ENCODE peak calls at places on chromosomes 1 and 21, in six cellular contexts. J, F, V, L, O and T are unnamed samples.

GRCh38 chr1:170530972-170531757 is 801 bp upstream of the GORAB start:
- DNase-seq in J (no peak), F (peak; percentile 64), V (no peak), L (no peak), O (no peak), T (no peak)

GRCh38 chr1:18949689-18950414 is 6.6 kb downstream of the IFFO2 start:
- DNase-seq in J (peak; percentile 72), F (peak; percentile 85), V (no peak), L (no peak), O (no peak), T (peak; percentile 56)

GRCh38 chr1:9313576-9313975 is 20.9 kb downstream of the SPSB1 start:
- DNase-seq in J (no peak), F (no peak), V (no peak), L (peak; percentile 90), O (no peak), T (no peak)

GRCh38 chr1:31306278-31306677 is 9.4 kb downstream of the ZCCHC17 start:
- DNase-seq in J (peak; percentile 93), F (no peak), V (peak; percentile 74), L (no peak), O (peak; percentile 91), T (peak; percentile 94)

GRCh38 chr1:8070381-8070811 is 44.3 kb upstream of the ERRFI1 start:
- DNase-seq in J (peak; percentile 27), F (no peak), V (no peak), L (peak; percentile 82), O (no peak), T (no peak)

GRCh38 chr1:182062223-182062622 is 711 bp upstream of the ZNF648 start:
- DNase-seq in J (no peak), F (no peak), V (no peak), L (no peak), O (no peak), T (no peak)

GRCh38 chr1:156623946-156624813 is 5.0 kb downstream of the HAPLN2 start:
- DNase-seq in J (peak; percentile 28), F (peak; percentile 70), V (no peak), L (peak; percentile 24), O (no peak), T (no peak)

GRCh38 chr1:8663915-8664331 is 153.5 kb downstream of the RERE start:
- DNase-seq in J (no peak), F (peak; percentile 73), V (no peak), L (peak; percentile 20), O (no peak), T (no peak)

GRCh38 chr1:178220094-178220493 is 126.2 kb downstream of the RASAL2 start:
- DNase-seq in J (peak; percentile 22), F (no peak), V (no peak), L (no peak), O (peak; percentile 49), T (peak; percentile 19)

GRCh38 chr1:150577557-150578277 is 1.7 kb downstream of the MCL1 start:
- DNase-seq in J (peak; percentile 34), F (no peak), V (no peak), L (no peak), O (no peak), T (no peak)

GRCh38 chr1:151003175-151003574 is 3.5 kb downstream of the MINDY1 start:
- DNase-seq in J (no peak), F (no peak), V (no peak), L (no peak), O (no peak), T (no peak)

GRCh38 chr1:83098791-83099190 is 900.1 kb downstream of the TTLL7 start:
- DNase-seq in J (no peak), F (no peak), V (no peak), L (no peak), O (no peak), T (no peak)

GRCh38 chr1:211469938-211470529 is 21.9 kb downstream of the RD3 start:
- DNase-seq in J (peak; percentile 60), F (peak; percentile 95), V (peak; percentile 37), L (peak; percentile 90), O (peak; percentile 50), T (peak; percentile 57)

GRCh38 chr1:233885196-233886028 is 19.1 kb upstream of the SLC35F3 start:
- DNase-seq in J (peak; percentile 78), F (no peak), V (no peak), L (no peak), O (no peak), T (no peak)

DNA sequence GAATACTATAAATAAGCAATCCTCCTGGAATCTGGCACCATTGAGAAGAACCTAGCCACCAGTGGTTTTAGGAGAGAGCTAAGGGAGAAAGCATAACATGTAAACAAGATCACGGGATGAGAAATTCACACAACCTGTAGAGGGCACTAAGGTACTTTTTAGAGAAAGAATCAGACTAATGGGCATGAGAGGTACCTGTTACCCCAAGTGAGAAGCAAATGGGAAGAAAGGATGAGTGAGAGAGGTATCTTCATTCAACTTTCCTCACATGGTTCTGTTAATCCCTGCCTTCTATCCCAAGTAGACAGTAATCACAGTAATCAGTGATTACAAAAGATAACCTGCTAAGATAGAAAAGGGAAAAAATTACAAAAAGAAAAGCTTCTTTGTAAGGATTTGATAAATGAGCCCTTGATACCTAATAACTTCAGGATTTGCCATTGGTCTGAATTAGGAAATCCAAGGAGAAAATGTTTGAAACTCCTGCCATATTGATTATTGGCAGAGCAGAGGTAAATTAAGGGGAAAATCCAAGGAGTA is 251.1 kb upstream of the ADGRL2 start:
- DNase-seq in J (peak; percentile 35), F (no peak), V (peak; percentile 11), L (no peak), O (peak; percentile 21), T (peak; percentile 46)
- TF ChIP-seq CTCF in J (peak; percentile 43), F (peak; percentile 41), V (peak; percentile 60), L (peak; percentile 24), O (peak; percentile 63), T (peak; percentile 79)

GRCh38 chr1:202276920-202277319 is 64.8 kb downstream of the UBE2T start:
- DNase-seq in J (no peak), F (peak; percentile 10), V (no peak), L (no peak), O (no peak), T (no peak)

GRCh38 chr1:202276081-202276715 is 65.5 kb downstream of the UBE2T start:
- DNase-seq in J (no peak), F (peak; percentile 31), V (no peak), L (no peak), O (no peak), T (no peak)

GRCh38 chr1:202275061-202275770 is 66.5 kb downstream of the UBE2T start:
- DNase-seq in J (no peak), F (peak; percentile 17), V (no peak), L (no peak), O (no peak), T (no peak)

GRCh38 chr1:202272446-202272845 is 69.3 kb downstream of the UBE2T start:
- DNase-seq in J (no peak), F (peak; percentile 28), V (no peak), L (no peak), O (no peak), T (no peak)

DNA sequence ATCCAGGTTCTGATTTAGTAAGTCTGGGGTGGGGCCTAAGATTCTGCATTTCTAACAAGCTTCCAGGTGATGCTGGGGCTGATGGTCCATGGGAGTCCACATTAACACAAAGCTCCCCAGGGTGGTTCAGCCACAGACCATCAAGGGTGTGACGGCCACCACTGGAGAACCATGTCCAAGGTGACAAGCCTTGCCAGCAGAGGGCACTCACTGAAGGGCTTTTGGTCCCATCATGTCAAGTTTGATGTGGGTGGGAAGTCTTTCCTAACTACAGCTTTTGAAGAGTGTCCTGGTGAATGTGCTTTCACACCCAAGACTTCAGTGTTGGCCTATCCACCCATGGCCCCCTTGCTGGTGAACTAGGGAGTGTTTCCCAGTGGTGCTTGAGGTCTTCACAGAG is 67.1 kb downstream of the UBE2T start:
- DNase-seq in J (no peak), F (peak; percentile 65), V (no peak), L (no peak), O (no peak), T (no peak)
- TF ChIP-seq CTCF in J (peak; percentile 31), F (peak; percentile 50), V (peak; percentile 48), L (no peak), O (peak; percentile 57), T (peak; percentile 80)

DNA sequence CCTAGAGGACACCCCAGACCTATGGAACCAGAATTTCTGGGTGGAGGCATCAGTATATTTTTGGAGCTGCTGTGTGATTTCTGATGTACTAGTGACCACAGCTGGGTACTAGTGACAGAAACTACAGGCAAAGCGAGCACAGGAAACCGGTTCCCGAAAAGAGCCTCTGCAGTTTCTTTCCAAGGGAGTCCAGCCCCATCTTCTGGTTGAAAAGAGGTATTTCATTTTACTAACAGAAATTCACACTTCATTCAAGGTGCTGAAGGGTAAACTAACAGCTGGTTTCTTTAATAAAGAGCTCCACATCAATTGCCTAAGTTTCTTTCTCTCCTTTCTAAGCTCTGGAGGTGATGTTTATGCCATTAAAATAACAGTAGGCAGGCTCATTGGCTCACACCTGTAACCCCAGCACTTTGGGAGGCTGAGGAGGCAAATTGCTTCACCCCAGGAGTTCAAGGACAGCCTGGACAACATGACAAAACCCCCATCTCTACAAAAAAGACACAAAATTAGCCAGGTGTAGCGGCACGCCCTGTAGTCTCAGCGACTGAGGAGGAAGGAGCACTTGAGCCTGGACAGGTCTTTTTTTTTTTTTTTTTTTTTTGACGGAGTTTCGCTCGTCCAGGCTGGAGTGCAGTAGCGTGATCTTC is 22.0 kb downstream of the THAP3 start:
- DNase-seq in J (peak; percentile 37), F (no peak), V (peak; percentile 20), L (peak; percentile 51), O (peak; percentile 36), T (peak; percentile 46)
- TF ChIP-seq CTCF in J (peak; percentile 59), F (peak; percentile 71), V (peak; percentile 58), L (peak; percentile 75), O (peak; percentile 52), T (peak; percentile 81)

GRCh38 chr21:31846690-31847089 is 26.1 kb upstream of the HUNK start:
- DNase-seq in J (no peak), F (no peak), V (no peak), L (no peak), O (no peak), T (no peak)
- TF ChIP-seq CTCF in J (no peak), F (no peak), V (no peak), L (no peak), O (no peak), T (no peak)